ENCODE peak calls at places on chromosomes 6 and 20, in five cellular contexts. A is ecto neural progenitor cell, R is LoVo, I is ascending aorta, P is NCI-H1105 treated with DMSO at 0.1 percent for 48 hours. B is an unnamed sample.

GRCh38 chr6:14871196-14871595 is 374.7 kb upstream of the JARID2 start:
- DNase-seq in I (no peak), P (no peak), R (no peak), A (no peak), B (no peak)

GRCh38 chr6:160036790-160037206 is 67.9 kb downstream of the IGF2R start:
- DNase-seq in I (peak), A (peak), R (no peak), P (no peak), B (no peak)

GRCh38 chr6:390914-391558 is 516 bp upstream of the IRF4 start:
- DNase-seq in A (peak), R (no peak), P (no peak), I (no peak), B (no peak)

GRCh38 chr6:4415549-4415948 is 280.2 kb upstream of the ECI2 start:
- DNase-seq in R (no peak), P (no peak), A (no peak), I (no peak), B (no peak)

GRCh38 chr6:165886169-165886568 is 223.1 kb upstream of the PDE10A start:
- DNase-seq in A (no peak), P (no peak), R (no peak), I (no peak), B (no peak)

GRCh38 chr6:2890981-2891767 is 11.9 kb downstream of the SERPINB9 start:
- DNase-seq in P (no peak), A (no peak), R (no peak), I (no peak), B (no peak)

GRCh38 chr6:166500246-166500645 is 86.2 kb downstream of the RAMACL start:
- DNase-seq in P (no peak), A (no peak), R (no peak), I (no peak), B (no peak)

GRCh38 chr20:36435799-36436541 is 105.3 kb upstream of the MYL9 start:
- DNase-seq in R (peak), A (peak), I (peak), P (no peak), B (peak)

GRCh38 chr6:133778414-133778813 is 110.5 kb upstream of the TCF21 start:
- DNase-seq in I (no peak), A (no peak), R (no peak), P (no peak), B (no peak)

GRCh38 chr6:86192123-86192522 is 549.4 kb upstream of the SYNCRIP start:
- DNase-seq in R (peak), I (no peak), P (peak), A (no peak), B (peak)

GRCh38 chr6:136079701-136080565 is 170.2 kb downstream of the MTFR2 start:
- DNase-seq in R (no peak), I (no peak), P (no peak), A (no peak), B (no peak)

GRCh38 chr6:20575691-20576451 is 41.6 kb downstream of the CDKAL1 start:
- DNase-seq in I (no peak), R (no peak), A (no peak), P (peak), B (no peak)

GRCh38 chr6:123393333-123393732 is 243.4 kb downstream of the TRDN start:
- DNase-seq in I (no peak), P (peak), A (no peak), R (no peak), B (peak)

GRCh38 chr6:72286911-72287311 is 335.0 kb upstream of the KCNQ5 start:
- DNase-seq in R (no peak), A (no peak), P (no peak), I (no peak), B (no peak)

GRCh38 chr6:74870403-74870802 is 335.4 kb downstream of the COL12A1 start:
- DNase-seq in R (peak), I (no peak), A (no peak), P (no peak), B (no peak)

GRCh38 chr20:63957004-63957689 is 931 bp upstream of the UCKL1 start:
- DNase-seq in P (peak), I (no peak), R (peak), A (peak), B (peak)

GRCh38 chr6:39696986-39697788 is 28.0 kb downstream of the KIF6 start:
- DNase-seq in A (no peak), P (no peak), R (no peak), I (no peak), B (no peak)

GRCh38 chr6:133991096-133991593 is 38.1 kb downstream of the TBPL1 start:
- DNase-seq in A (no peak), P (no peak), R (no peak), I (no peak), B (no peak)

B was measured in NCI-H526 treated with DMSO at 0.1 percent for 48 hours.